ENCODE peak calls at places on chromosomes 16 and 17, in six cellular contexts. C is lung, H is HT1080, A is HTR-8/SVneo, G is germinal center, Z is fibroblast of mammary gland. K is an unnamed sample.

GRCh38 chr17:9003355-9004131 is 17.8 kb upstream of the NTN1 start:
- DNase-seq in C (no peak), H (no peak), A (no peak), G (no peak), Z (no peak), K (peak)

GRCh38 chr17:82195675-82196258 is 16.9 kb downstream of the CCDC57 start:
- DNase-seq in C (no peak), H (no peak), A (no peak), G (no peak), Z (no peak), K (no peak)

GRCh38 chr16:68374961-68375660 is 64.3 kb downstream of the PRMT7 start:
- DNase-seq in C (no peak), H (no peak), A (no peak), G (no peak), Z (no peak), K (no peak)

GRCh38 chr17:13864551-13864950 is 204.8 kb upstream of the COX10 start:
- DNase-seq in C (no peak), H (peak), A (no peak), G (no peak), Z (peak), K (no peak)

GRCh38 chr17:50710025-50710424 is 2.3 kb upstream of the ANKRD40 start:
- DNase-seq in C (no peak), H (no peak), A (no peak), G (no peak), Z (no peak), K (no peak)

GRCh38 chr17:19313746-19314651 is 48.5 kb downstream of the B9D1 start:
- DNase-seq in C (no peak), H (no peak), A (no peak), G (no peak), Z (peak), K (peak)

GRCh38 chr16:27628216-27628945 is 78.4 kb downstream of the KATNIP start:
- DNase-seq in C (no peak), H (no peak), A (no peak), G (no peak), Z (no peak), K (no peak)

GRCh38 chr17:36608794-36609497 is 7.6 kb downstream of the MRM1 start:
- DNase-seq in C (no peak), H (no peak), A (no peak), G (no peak), Z (peak), K (peak)

GRCh38 chr16:10923650-10924214 is 18.5 kb downstream of the DEXI start:
- DNase-seq in C (no peak), H (no peak), A (no peak), G (no peak), Z (no peak), K (no peak)

GRCh38 chr17:42685831-42686230 is 3.5 kb downstream of the CNTNAP1 start:
- DNase-seq in C (no peak), H (no peak), A (no peak), G (no peak), Z (no peak), K (no peak)

GRCh38 chr16:11539635-11540034 is 47.1 kb downstream of the LITAF start:
- DNase-seq in C (no peak), H (no peak), A (no peak), G (no peak), Z (no peak), K (peak)

GRCh38 chr17:79831367-79832210 is 7.7 kb downstream of the CBX4 start:
- DNase-seq in C (peak), H (no peak), A (no peak), G (no peak), Z (no peak), K (no peak)

GRCh38 chr17:57957120-57957850 is 2.1 kb upstream of the CUEDC1 start:
- DNase-seq in C (no peak), H (no peak), A (no peak), G (no peak), Z (no peak), K (no peak)

GRCh38 chr16:68658258-68658973 is 13.3 kb downstream of the CDH3 start:
- DNase-seq in C (peak), H (peak), A (peak), G (no peak), Z (peak), K (peak)

GRCh38 chr17:40058151-40058784 is 4.1 kb upstream of the MED24 start:
- DNase-seq in C (no peak), H (peak), A (no peak), G (no peak), Z (peak), K (no peak)

GRCh38 chr17:16415031-16415924 is at the start of gene TRPV2:
- DNase-seq in C (no peak), H (peak), A (no peak), G (peak), Z (no peak), K (no peak)

GRCh38 chr16:11716330-11716729 is 26.3 kb downstream of the TXNDC11 start:
- DNase-seq in C (no peak), H (no peak), A (no peak), G (no peak), Z (no peak), K (no peak)

GRCh38 chr16:138049-138417 is 440 bp downstream of the NPRL3 start:
- DNase-seq in C (no peak), H (no peak), A (no peak), G (peak), Z (no peak), K (no peak)